ENCODE peak calls at places on chromosomes 11 and 22, in four cellular contexts. One of them, this sample, is unnamed.

GRCh38 chr11:45811109-45811435 is 6.1 kb downstream of the SLC35C1 start:
- DNase-seq in CD4-positive, alpha-beta T cell: no peak
- DNase-seq in EL: no peak
- DNase-seq in MCF 10A: no peak
- DNase-seq in this sample: no peak

GRCh38 chr11:112961751-112962747 is 829 bp downstream of the NCAM1 start:
- DNase-seq in CD4-positive, alpha-beta T cell: no peak
- DNase-seq in MCF 10A: no peak
- DNase-seq in EL: no peak
- DNase-seq in this sample: no peak

GRCh38 chr22:24066260-24066659 is 55.2 kb downstream of the CABIN1 start:
- DNase-seq in CD4-positive, alpha-beta T cell: no peak
- DNase-seq in EL: no peak
- DNase-seq in MCF 10A: no peak
- DNase-seq in this sample: no peak

GRCh38 chr11:2891901-2892214 is 6.3 kb upstream of the CDKN1C start:
- DNase-seq in EL: no peak
- DNase-seq in CD4-positive, alpha-beta T cell: no peak
- DNase-seq in MCF 10A: peak
- DNase-seq in this sample: no peak

GRCh38 chr11:116421529-116422185 is 351.1 kb downstream of the BUD13 start:
- DNase-seq in MCF 10A: no peak
- DNase-seq in EL: no peak
- DNase-seq in CD4-positive, alpha-beta T cell: no peak
- DNase-seq in this sample: no peak

GRCh38 chr22:30856699-30857098 is 111.9 kb downstream of the MORC2 start:
- DNase-seq in MCF 10A: no peak
- DNase-seq in EL: no peak
- DNase-seq in CD4-positive, alpha-beta T cell: no peak
- DNase-seq in this sample: no peak

GRCh38 chr11:86370922-86371614 is 3.6 kb upstream of the CCDC81 start:
- DNase-seq in CD4-positive, alpha-beta T cell: no peak
- DNase-seq in EL: peak
- DNase-seq in MCF 10A: no peak
- DNase-seq in this sample: no peak

GRCh38 chr22:22886546-22886945 is 1.1 kb upstream of the IGLL5 start:
- DNase-seq in MCF 10A: no peak
- DNase-seq in EL: no peak
- DNase-seq in CD4-positive, alpha-beta T cell: no peak
- DNase-seq in this sample: no peak

GRCh38 chr22:27416553-27417427 is 384.8 kb downstream of the MN1 start:
- DNase-seq in MCF 10A: peak
- DNase-seq in EL: peak
- DNase-seq in CD4-positive, alpha-beta T cell: no peak
- DNase-seq in this sample: no peak

GRCh38 chr11:77449060-77449521 is 24.8 kb downstream of the PAK1 start:
- DNase-seq in EL: no peak
- DNase-seq in MCF 10A: no peak
- DNase-seq in CD4-positive, alpha-beta T cell: no peak
- DNase-seq in this sample: no peak

GRCh38 chr11:1836011-1836945 is 1.5 kb downstream of the SYT8 start:
- DNase-seq in CD4-positive, alpha-beta T cell: no peak
- DNase-seq in EL: no peak
- DNase-seq in MCF 10A: no peak
- DNase-seq in this sample: no peak

GRCh38 chr11:37747121-37747520 is 1149.1 kb upstream of the RAG2 start:
- DNase-seq in MCF 10A: no peak
- DNase-seq in CD4-positive, alpha-beta T cell: no peak
- DNase-seq in EL: no peak
- DNase-seq in this sample: no peak

GRCh38 chr11:102244681-102245409 is 72.4 kb upstream of the BIRC3 start:
- DNase-seq in MCF 10A: peak
- DNase-seq in EL: peak
- DNase-seq in CD4-positive, alpha-beta T cell: no peak
- DNase-seq in this sample: no peak

GRCh38 chr11:303359-303758 is 4.0 kb upstream of the IFITM5 start:
- DNase-seq in CD4-positive, alpha-beta T cell: no peak
- DNase-seq in MCF 10A: no peak
- DNase-seq in EL: no peak
- DNase-seq in this sample: no peak

GRCh38 chr22:27443315-27443714 is 358.2 kb downstream of the MN1 start:
- DNase-seq in EL: no peak
- DNase-seq in CD4-positive, alpha-beta T cell: no peak
- DNase-seq in MCF 10A: no peak
- DNase-seq in this sample: no peak

GRCh38 chr11:11605181-11605580 is 16.6 kb downstream of the GALNT18 start:
- DNase-seq in MCF 10A: no peak
- DNase-seq in CD4-positive, alpha-beta T cell: no peak
- DNase-seq in EL: no peak
- DNase-seq in this sample: no peak

GRCh38 chr11:116199182-116199581 is 573.6 kb downstream of the BUD13 start:
- DNase-seq in CD4-positive, alpha-beta T cell: no peak
- DNase-seq in EL: no peak
- DNase-seq in MCF 10A: no peak
- DNase-seq in this sample: no peak

GRCh38 chr22:34855471-34855870 is 210.5 kb upstream of the ISX start:
- DNase-seq in MCF 10A: no peak
- DNase-seq in CD4-positive, alpha-beta T cell: no peak
- DNase-seq in EL: no peak
- DNase-seq in this sample: no peak

GRCh38 chr22:35172452-35172851 is 84.8 kb upstream of the HMGXB4 start:
- DNase-seq in CD4-positive, alpha-beta T cell: no peak
- DNase-seq in MCF 10A: no peak
- DNase-seq in EL: no peak
- DNase-seq in this sample: no peak